ENCODE peak calls at places on chromosomes 2 and 18, in five cellular contexts. Q, M, X, E and O are unnamed samples. For H3K27me3, the result is how much of the 10 kb centered on the place peaks cover.

GRCh38 chr2:100016756-100017155 is 125.6 kb downstream of the AFF3 start:
- DNase-seq in M (no peak), E (no peak), Q (no peak), X (no peak), O (no peak)

GRCh38 chr2:218658671-218659257 is 659 bp downstream of the ZNF142 start:
- DNase-seq in M (no peak), X (no peak), Q (peak), E (peak), O (peak)

GRCh38 chr2:58006952-58007284 is 39.7 kb upstream of the VRK2 start:
- DNase-seq in Q (no peak), X (no peak), E (no peak), M (no peak), O (no peak)

GRCh38 chr18:65725421-65726050 is 25.3 kb upstream of the CDH7 start:
- DNase-seq in X (no peak), Q (peak), E (peak), M (peak), O (peak)

GRCh38 chr2:199131256-199131655 is 326.5 kb downstream of the SATB2 start:
- DNase-seq in Q (no peak), M (no peak), E (peak), X (no peak), O (no peak)

GRCh38 chr18:13890962-13891361 is 24.4 kb downstream of the MC2R start:
- DNase-seq in E (no peak), Q (no peak), X (no peak), M (no peak), O (no peak)

GRCh38 chr2:61196671-61197070 is 34.7 kb downstream of the C2orf74 start:
- DNase-seq in Q (no peak), X (no peak), M (no peak), E (no peak), O (no peak)

GRCh38 chr2:191696001-191696400 is 18.1 kb downstream of the NABP1 start:
- DNase-seq in X (peak), M (no peak), Q (no peak), E (no peak), O (no peak)

GRCh38 chr2:26669099-26669498 is 23.4 kb upstream of the KCNK3 start:
- DNase-seq in M (peak), X (no peak), E (no peak), Q (no peak), O (no peak)

GRCh38 chr2:234631896-234632514 is 135.1 kb upstream of the ARL4C start:
- DNase-seq in M (no peak), X (no peak), E (no peak), Q (no peak), O (no peak)

GRCh38 chr18:7069191-7069590 is 48.4 kb downstream of the LAMA1 start:
- DNase-seq in M (no peak), E (no peak), Q (no peak), X (no peak), O (no peak)

GRCh38 chr2:240567137-240567871 is 980 bp upstream of the RNPEPL1 start:
- DNase-seq in Q (peak), E (peak), M (peak), X (no peak), O (no peak)

GRCh38 chr2:197031805-197032204 is 105.3 kb upstream of the PGAP1 start:
- DNase-seq in E (no peak), X (no peak), Q (no peak), M (no peak), O (no peak)

GRCh38 chr2:8488001-8488738 is 193.7 kb upstream of the ID2 start:
- DNase-seq in Q (no peak), X (no peak), M (no peak), E (no peak), O (no peak)

GRCh38 chr2:152407204-152407721 is 72.3 kb downstream of the FMNL2 start:
- DNase-seq in M (no peak), Q (no peak), X (no peak), E (peak), O (peak)

GRCh38 chr18:27860701-27861107 is 316.2 kb downstream of the CDH2 start:
- DNase-seq in E (no peak), X (no peak), M (no peak), Q (no peak), O (no peak)

GRCh38 chr2:219175928-219176817 is 552 bp downstream of the CNPPD1 start:
- DNase-seq in E (no peak), M (peak), X (peak), Q (peak), O (peak)

GRCh38 chr2:240968731-240969624 is 29.4 kb upstream of the SNED1 start:
- DNase-seq in X (no peak), Q (no peak), E (no peak), M (peak), O (no peak)

GRCh38 chr2:224449212-224450147 is 47.6 kb upstream of the FAM124B start:
- DNase-seq in E (no peak), X (peak), M (no peak), Q (peak), O (no peak)

GRCh38 chr2:153986488-153987229 is 114.9 kb downstream of the GALNT13 start:
- DNase-seq in Q (no peak), E (no peak), M (no peak), X (no peak), O (no peak)

GRCh38 chr2:23029111-23029510 is 355.9 kb upstream of the KLHL29 start:
- DNase-seq in X (no peak), E (peak), M (no peak), Q (no peak), O (no peak)

GRCh38 chr2:172089633-172090032 is 4.3 kb downstream of the DLX1 start:
- DNase-seq in X (no peak), Q (no peak), M (no peak), E (no peak), O (no peak)

GRCh38 chr2:52260904-52261303 is 1229.0 kb upstream of the NRXN1 start:
- DNase-seq in X (no peak), E (no peak), Q (no peak), M (no peak), O (no peak)

GRCh38 chr18:34224423-34225217 is at the start of gene NOL4:
- DNase-seq in Q (no peak), M (peak), X (no peak), E (peak), O (peak)

GRCh38 chr2:169928463-169928864 is 101.2 kb downstream of the UBR3 start:
- DNase-seq in X (peak), E (no peak), Q (no peak), M (no peak), O (peak)

GRCh38 chr2:157460384-157460837 is 16.5 kb upstream of the CYTIP start:
- DNase-seq in E (no peak), M (no peak), Q (no peak), X (no peak), O (no peak)

GRCh38 chr2:212208467-212208866 is 330.1 kb downstream of the ERBB4 start:
- DNase-seq in X (no peak), E (no peak), M (no peak), Q (no peak), O (no peak)

GRCh38 chr18:34795070-34795740 is 85.1 kb downstream of the DTNA start:
- DNase-seq in M (no peak), X (no peak), E (no peak), Q (no peak), O (no peak)

GRCh38 chr2:203279288-203279687 is 40.5 kb downstream of the CYP20A1 start:
- DNase-seq in X (no peak), M (no peak), E (no peak), Q (no peak), O (no peak)

GRCh38 chr2:31335921-31336570 is 78.5 kb downstream of the XDH start:
- DNase-seq in E (no peak), X (no peak), Q (no peak), M (no peak), O (no peak)

GRCh38 chr2:190354003-190354690 is 10.8 kb downstream of the INPP1 start:
- DNase-seq in Q (no peak), X (no peak), E (peak), M (no peak), O (no peak)

GRCh38 chr2:88658890-88659881 is 31.9 kb upstream of the EIF2AK3 start:
- DNase-seq in Q (no peak), M (no peak), E (no peak), X (peak), O (peak)

GRCh38 chr18:76463358-76463757 is 31.7 kb downstream of the ZNF516 start:
- DNase-seq in X (no peak), Q (no peak), M (no peak), E (no peak), O (no peak)

GRCh38 chr2:75553961-75554539 is 6.7 kb downstream of the EVA1A start:
- DNase-seq in E (no peak), M (no peak), Q (no peak), X (no peak), O (no peak)

GRCh38 chr2:75549401-75550253 is 11.1 kb downstream of the EVA1A start:
- DNase-seq in Q (no peak), M (no peak), X (no peak), E (no peak), O (no peak)

GRCh38 chr2:75552222-75552621 is 8.5 kb downstream of the EVA1A start:
- DNase-seq in Q (no peak), X (no peak), E (no peak), M (no peak), O (no peak)

GRCh38 chr2:75548036-75548573 is 12.6 kb downstream of the EVA1A start:
- DNase-seq in E (no peak), M (no peak), Q (no peak), X (no peak), O (no peak)

GRCh38 chr2:75551434-75551833 is 9.3 kb downstream of the EVA1A start:
- DNase-seq in E (no peak), X (no peak), M (no peak), Q (no peak), O (no peak)
- H3K27me3 ChIP-seq in E (half or more), X (under half), M (under half), Q (under half), O (under half)

GRCh38 chr2:222424729-222425671 is 657 bp downstream of the SGPP2 start:
- DNase-seq in E (no peak), X (no peak), Q (no peak), M (peak), O (no peak)

GRCh38 chr2:222424281-222424728 is at the start of gene SGPP2:
- DNase-seq in X (no peak), Q (no peak), E (no peak), M (peak), O (no peak)

GRCh38 chr2:222423186-222423585 is 1.2 kb upstream of the SGPP2 start:
- DNase-seq in M (no peak), E (no peak), Q (no peak), X (no peak), O (no peak)

GRCh38 chr2:222421626-222422025 is 2.7 kb upstream of the SGPP2 start:
- DNase-seq in M (no peak), E (no peak), Q (no peak), X (no peak), O (no peak)

DNA sequence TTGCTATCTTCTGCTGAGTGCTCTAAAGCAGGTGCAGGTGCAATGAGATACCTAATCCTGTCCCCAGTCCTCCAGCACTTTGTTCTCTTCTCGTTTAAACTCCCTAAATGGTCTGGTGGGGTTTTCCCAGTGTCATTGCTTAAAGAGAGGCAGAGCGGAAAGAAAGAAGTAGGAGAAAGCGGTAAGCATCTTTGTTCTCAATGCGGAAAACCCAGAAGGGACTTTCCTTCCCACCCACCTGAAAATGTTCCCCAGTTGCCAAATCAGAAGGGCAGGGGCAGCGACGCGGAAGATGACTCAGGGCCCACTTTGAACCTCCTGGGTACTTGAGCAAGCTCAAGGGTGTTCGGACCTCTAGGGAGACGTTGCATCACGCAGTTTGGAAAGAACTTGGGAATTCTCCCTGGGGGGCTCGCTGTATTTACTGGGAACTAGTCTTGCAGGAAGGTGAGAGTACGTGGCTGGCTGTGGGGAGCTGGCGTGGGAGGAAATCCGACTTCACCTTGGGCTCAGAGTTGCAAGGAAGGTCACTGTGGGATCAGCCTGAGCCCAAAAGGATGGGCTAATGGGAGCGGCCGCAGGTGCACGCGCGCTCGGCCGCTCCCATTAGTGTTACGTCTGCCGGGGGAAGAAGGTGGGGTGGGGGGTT is 587 bp upstream of the SGPP2 start:
- DNase-seq in E (no peak), X (no peak), Q (no peak), M (peak), O (no peak)
- H3K27me3 ChIP-seq in E (under half), X (under half), Q (under half), M (under half), O (under half)

GRCh38 chr2:557635-558301 is 119.4 kb downstream of the TMEM18 start:
- DNase-seq in Q (no peak), M (no peak), E (no peak), X (no peak), O (no peak)
- H3K27me3 ChIP-seq in Q (under half), M (under half), E (under half), X (under half), O (under half)

GRCh38 chr2:236109061-236109460 is 59.1 kb downstream of the GBX2 start:
- DNase-seq in E (no peak), Q (no peak), M (no peak), X (no peak), O (no peak)
- H3K27me3 ChIP-seq in E (under half), Q (under half), M (under half), X (under half), O (under half)

GRCh38 chr2:65999103-65999502 is 435.8 kb upstream of the MEIS1 start:
- DNase-seq in M (no peak), E (no peak), Q (no peak), X (no peak), O (no peak)
- H3K27me3 ChIP-seq in M (under half), E (half or more), Q (under half), X (under half), O (under half)

DNA sequence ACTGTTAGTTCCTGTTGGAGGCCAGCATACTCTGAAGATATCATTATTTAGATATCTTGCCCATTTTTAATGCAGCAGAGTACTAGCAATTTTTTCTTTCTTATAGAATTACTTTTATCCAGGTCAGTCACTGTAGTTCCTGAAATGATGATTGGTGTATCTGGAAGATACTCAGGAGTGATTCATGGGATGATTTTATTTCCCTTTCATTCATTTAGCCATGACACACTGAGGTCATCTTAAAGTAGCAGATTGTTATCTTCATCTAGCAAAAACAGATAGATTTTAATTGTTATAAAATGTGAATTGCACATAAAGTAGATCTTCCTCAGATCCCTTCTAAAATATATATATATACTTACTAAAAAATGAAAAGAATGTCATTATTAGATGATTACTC is 109.1 kb downstream of the PIK3C3 start:
- DNase-seq in E (no peak), Q (no peak), M (no peak), X (no peak), O (no peak)
- H3K27me3 ChIP-seq in E (under half), Q (under half), M (under half), X (under half), O (under half)

GRCh38 chr2:206271066-206271465 is 3.4 kb upstream of the ZDBF2 start:
- DNase-seq in Q (no peak), M (no peak), E (no peak), X (no peak), O (no peak)
- H3K27me3 ChIP-seq in Q (under half), M (half or more), E (under half), X (under half), O (under half)